ENCODE peak calls at places on chromosomes 16 and 17, in nine cellular contexts. Q is uterus, N is astrocyte of the cerebellum, F is tibial nerve, S is sigmoid colon, H is neural crest cell, X is omental fat pad, U is A549, W is kidney epithelial cell. T is an unnamed sample.

GRCh38 chr17:55521193-55521592 is 9.9 kb upstream of the SMIM36 start:
- DNase-seq in W (no peak), N (no peak), H (no peak), Q (no peak), U (no peak), S (no peak), X (no peak), F (no peak), T (no peak)

GRCh38 chr17:83155128-83156081 is 76.0 kb downstream of the METRNL start:
- DNase-seq in N (peak; percentile 53), F (peak; percentile 69), S (peak; percentile 83), U (no peak), Q (no peak), X (peak; percentile 42), W (no peak), H (no peak), T (no peak)

GRCh38 chr17:63512896-63513644 is 10.1 kb upstream of the KCNH6 start:
- DNase-seq in N (no peak), W (no peak), S (no peak), Q (no peak), U (no peak), X (no peak), H (no peak), F (no peak), T (no peak)

GRCh38 chr16:48971571-48972071 is 310.0 kb downstream of the CBLN1 start:
- DNase-seq in H (no peak), Q (peak; percentile 32), X (no peak), N (no peak), S (no peak), U (no peak), F (no peak), W (no peak), T (no peak)

GRCh38 chr16:11675561-11676511 is 7.6 kb downstream of the SNN start:
- DNase-seq in N (no peak), W (no peak), S (peak; percentile 62), X (no peak), Q (no peak), F (no peak), H (no peak), U (peak; percentile 50), T (no peak)

GRCh38 chr17:74871329-74872076 is 1.3 kb downstream of the FDXR start:
- DNase-seq in X (no peak), W (no peak), S (no peak), N (no peak), F (no peak), U (no peak), H (no peak), Q (no peak), T (no peak)

GRCh38 chr17:80673152-80673920 is 128.7 kb downstream of the RPTOR start:
- DNase-seq in Q (no peak), H (peak; percentile 44), X (no peak), F (no peak), N (no peak), S (no peak), W (no peak), U (no peak), T (no peak)

GRCh38 chr16:46833465-46833810 is 2.5 kb upstream of the C16orf87 start:
- DNase-seq in Q (no peak), H (no peak), N (no peak), U (no peak), X (no peak), F (no peak), S (no peak), W (no peak), T (no peak)

GRCh38 chr16:23317266-23317661 is 15.2 kb downstream of the SCNN1B start:
- DNase-seq in H (no peak), U (no peak), X (no peak), F (no peak), S (peak; percentile 73), N (no peak), W (no peak), Q (no peak), T (no peak)

GRCh38 chr17:15431201-15431600 is 36.2 kb downstream of the CDRT4 start:
- DNase-seq in H (no peak), Q (peak; percentile 52), X (no peak), U (no peak), S (peak; percentile 93), W (no peak), N (no peak), F (no peak), T (no peak)

GRCh38 chr17:47785538-47786123 is 36.0 kb downstream of the OSBPL7 start:
- DNase-seq in Q (no peak), N (no peak), H (peak; percentile 65), X (no peak), S (no peak), U (no peak), W (no peak), F (no peak), T (peak; percentile 72)

GRCh38 chr16:14346278-14347142 is 275.4 kb downstream of the MRTFB start:
- DNase-seq in F (no peak), X (no peak), Q (no peak), S (no peak), U (no peak), W (no peak), N (no peak), H (no peak), T (no peak)

GRCh38 chr17:79147791-79148506 is 73.3 kb downstream of the ENGASE start:
- DNase-seq in X (no peak), S (no peak), Q (no peak), F (no peak), W (no peak), N (no peak), H (no peak), U (no peak), T (no peak)
- TF ChIP-seq CTCF in X (no peak), S (no peak), Q (no peak), F (no peak), W (no peak), N (no peak), H (no peak), U (no peak), T (no peak)

GRCh38 chr16:65576631-65577030 is 454.8 kb upstream of the CDH11 start:
- DNase-seq in U (no peak), N (no peak), F (no peak), X (no peak), Q (no peak), H (no peak), W (no peak), S (no peak), T (no peak)
- TF ChIP-seq CTCF in U (no peak), N (no peak), F (no peak), X (no peak), Q (no peak), H (no peak), W (no peak), S (no peak), T (no peak)

GRCh38 chr17:35019386-35020179 is 39.3 kb downstream of the LIG3 start:
- DNase-seq in W (no peak), S (no peak), H (no peak), X (no peak), N (no peak), U (no peak), F (no peak), Q (no peak), T (no peak)

GRCh38 chr17:35025541-35025940 is 38.0 kb downstream of the RFFL start:
- DNase-seq in F (no peak), X (no peak), H (no peak), Q (no peak), S (no peak), U (no peak), N (no peak), W (no peak), T (no peak)

GRCh38 chr17:35023538-35023937 is 40.0 kb downstream of the RFFL start:
- DNase-seq in N (no peak), H (no peak), F (no peak), W (no peak), U (no peak), S (no peak), Q (no peak), X (no peak), T (no peak)

GRCh38 chr17:35021520-35022380 is 41.4 kb downstream of the LIG3 start:
- DNase-seq in N (no peak), X (no peak), Q (no peak), S (no peak), W (no peak), U (no peak), H (no peak), F (no peak), T (no peak)

DNA sequence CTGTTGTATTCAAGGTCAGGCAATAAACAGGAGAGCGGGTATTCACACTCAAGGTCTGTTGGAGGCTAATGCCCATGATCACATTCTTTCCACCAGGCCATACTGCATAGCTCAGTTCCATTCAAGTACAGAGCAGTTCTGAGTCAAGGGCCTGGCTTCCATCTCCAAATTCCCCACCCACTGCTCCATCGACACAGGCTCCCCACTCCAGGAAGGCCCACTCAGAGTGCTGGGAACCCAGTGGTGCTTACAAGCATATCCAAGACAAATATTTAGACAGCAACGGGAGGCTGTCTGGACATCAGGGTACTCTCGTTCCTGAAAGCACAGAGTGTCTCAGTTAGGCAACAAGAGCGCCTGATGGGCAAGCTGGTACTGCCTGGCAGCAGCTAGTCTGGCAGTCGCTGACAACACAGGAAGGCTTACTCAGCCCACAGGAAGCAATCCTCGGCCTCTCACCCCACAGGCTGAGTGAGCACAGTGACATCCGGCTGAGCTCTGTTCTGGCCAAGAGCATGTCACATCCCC is 40.9 kb downstream of the RFFL start:
- DNase-seq in Q (peak; percentile 36), X (peak; percentile 36), U (peak; percentile 74), N (peak; percentile 50), W (peak; percentile 79), H (no peak), S (peak; percentile 93), F (peak; percentile 38), T (no peak)
- TF ChIP-seq CTCF in Q (peak; percentile 1), X (no peak), U (no peak), N (peak; percentile 39), W (peak; percentile 20), H (no peak), S (peak; percentile 59), F (no peak), T (no peak)

GRCh38 chr17:43532581-43532980 is 13.6 kb downstream of the ETV4 start:
- DNase-seq in X (no peak), H (no peak), W (no peak), F (no peak), N (no peak), S (no peak), U (no peak), Q (no peak), T (no peak)

GRCh38 chr17:43531955-43532354 is 14.2 kb downstream of the ETV4 start:
- DNase-seq in Q (no peak), H (no peak), F (no peak), N (no peak), X (no peak), S (no peak), U (no peak), W (no peak), T (no peak)

GRCh38 chr17:43533699-43534098 is 12.4 kb downstream of the ETV4 start:
- DNase-seq in N (no peak), H (no peak), U (no peak), Q (no peak), F (no peak), W (no peak), S (no peak), X (no peak), T (no peak)

GRCh38 chr17:43536236-43537088 is 9.7 kb downstream of the ETV4 start:
- DNase-seq in F (no peak), W (no peak), N (no peak), H (no peak), S (no peak), U (no peak), Q (no peak), X (no peak), T (no peak)

DNA sequence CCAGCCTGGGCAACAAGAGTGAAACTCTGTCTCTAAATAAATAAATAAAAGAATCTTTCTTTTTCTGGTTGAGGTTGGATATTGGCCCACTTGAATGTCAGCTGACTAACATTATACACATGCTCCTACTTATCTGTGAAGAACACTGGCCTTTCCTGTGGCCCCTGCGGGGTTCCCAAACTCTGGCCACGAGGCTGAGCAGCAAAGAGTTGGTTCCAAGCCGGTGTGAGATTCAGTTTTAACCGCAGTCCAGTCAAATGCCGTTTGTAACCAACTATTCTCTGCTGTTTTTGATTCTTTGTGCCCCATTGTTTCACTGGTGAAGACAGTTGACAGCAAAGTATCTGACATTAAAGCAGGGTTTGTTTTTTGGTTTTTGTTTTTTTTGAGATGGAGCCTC is 11.2 kb downstream of the ETV4 start:
- DNase-seq in Q (no peak), X (no peak), U (no peak), F (no peak), H (no peak), S (no peak), W (no peak), N (no peak), T (no peak)
- TF ChIP-seq CTCF in Q (no peak), X (no peak), U (no peak), F (no peak), H (no peak), S (no peak), W (no peak), N (no peak), T (no peak)